ENCODE peak calls at places on chromosome 9, in four cellular contexts. Q is mesendoderm, U is H9, X is IMR-90. Z is an unnamed sample.

GRCh38 chr9:131398204-131398603 is 4.3 kb downstream of the PRRC2B start:
- DNase-seq in Q (no peak), U (no peak), X (no peak), Z (no peak)

GRCh38 chr9:120818595-120818994 is 24.1 kb downstream of the PSMD5 start:
- DNase-seq in Q (no peak), U (no peak), X (no peak), Z (no peak)

GRCh38 chr9:129036923-129037766 is 719 bp downstream of the MIGA2 start:
- DNase-seq in Q (no peak), U (no peak), X (no peak), Z (no peak)

GRCh38 chr9:131366745-131367401 is 27.0 kb upstream of the PRRC2B start:
- DNase-seq in Q (peak), U (peak), X (peak), Z (no peak)

GRCh38 chr9:120376101-120376500 is 203.9 kb downstream of the CDK5RAP2 start:
- DNase-seq in Q (no peak), U (no peak), X (no peak), Z (no peak)

GRCh38 chr9:114894801-114895433 is 35.5 kb downstream of the TNFSF8 start:
- DNase-seq in Q (peak), U (peak), X (peak), Z (peak)

GRCh38 chr9:124320062-124320973 is 62.6 kb downstream of the NEK6 start:
- DNase-seq in Q (peak), U (peak), X (peak), Z (peak)

GRCh38 chr9:105887679-105888078 is 193.3 kb downstream of the TMEM38B start:
- DNase-seq in Q (no peak), U (no peak), X (no peak), Z (no peak)

GRCh38 chr9:93501406-93501805 is 48.0 kb upstream of the FAM120AOS start:
- DNase-seq in Q (no peak), U (no peak), X (no peak), Z (no peak)

GRCh38 chr9:106920091-106920490 is 57.1 kb downstream of the ZNF462 start:
- DNase-seq in Q (no peak), U (no peak), X (no peak), Z (no peak)

GRCh38 chr9:113164536-113165300 is 13.9 kb downstream of the SLC31A2 start:
- DNase-seq in Q (peak), U (no peak), X (peak), Z (no peak)

GRCh38 chr9:82570226-82570625 is 492.7 kb downstream of the RASEF start:
- DNase-seq in Q (no peak), U (no peak), X (peak), Z (no peak)

GRCh38 chr9:120715331-120715924 is 1.2 kb upstream of the MEGF9 start:
- DNase-seq in Q (peak), U (peak), X (peak), Z (peak)

GRCh38 chr9:113523421-113524141 is 60.1 kb downstream of the RGS3 start:
- DNase-seq in Q (no peak), U (no peak), X (no peak), Z (no peak)

GRCh38 chr9:115649991-115650472 is 503.6 kb upstream of the PAPPA start:
- DNase-seq in Q (no peak), U (no peak), X (peak), Z (no peak)

GRCh38 chr9:136565075-136565721 is 19.4 kb upstream of the NOTCH1 start:
- DNase-seq in Q (no peak), U (no peak), X (no peak), Z (no peak)

GRCh38 chr9:136695955-136696354 is 8.7 kb upstream of the AGPAT2 start:
- DNase-seq in Q (no peak), U (no peak), X (no peak), Z (no peak)

GRCh38 chr9:114995681-114996221 is 65.4 kb upstream of the TNFSF8 start:
- DNase-seq in Q (no peak), U (no peak), X (no peak), Z (no peak)

GRCh38 chr9:133892193-133892920 is 99.8 kb downstream of the VAV2 start:
- DNase-seq in Q (no peak), U (no peak), X (no peak), Z (peak)

GRCh38 chr9:76733096-76733495 is 31.1 kb upstream of the PCA3 start:
- DNase-seq in Q (no peak), U (no peak), X (no peak), Z (no peak)

GRCh38 chr9:130129425-130130061 is 42.7 kb upstream of the NCS1 start:
- DNase-seq in Q (no peak), U (no peak), X (peak), Z (no peak)

GRCh38 chr9:137969008-137969407 is 91.4 kb downstream of the CACNA1B start:
- DNase-seq in Q (no peak), U (no peak), X (no peak), Z (no peak)

GRCh38 chr9:5851445-5851844 is 18.5 kb upstream of the ERMP1 start:
- DNase-seq in Q (no peak), U (no peak), X (peak), Z (no peak)

GRCh38 chr9:113564804-113565237 is 101.3 kb downstream of the RGS3 start:
- DNase-seq in Q (peak), U (peak), X (peak), Z (no peak)

GRCh38 chr9:24090566-24090965 is 264.5 kb upstream of the ELAVL2 start:
- DNase-seq in Q (peak), U (no peak), X (no peak), Z (no peak)

GRCh38 chr9:92790542-92791527 is 26.2 kb upstream of the BICD2 start:
- DNase-seq in Q (peak), U (peak), X (peak), Z (no peak)

GRCh38 chr9:1184146-1184545 is 134.0 kb downstream of the DMRT2 start:
- DNase-seq in Q (no peak), U (no peak), X (no peak), Z (no peak)

GRCh38 chr9:94805585-94805984 is 79.1 kb downstream of the AOPEP start:
- DNase-seq in Q (no peak), U (no peak), X (peak), Z (no peak)

GRCh38 chr9:100098887-100099721 is at the start of the genes ERP44 and INVS:
- DNase-seq in Q (peak), U (peak), X (peak), Z (peak)
- H3K56ac ChIP-seq in Q (peak), U (no peak), X (peak), Z (peak)

DNA sequence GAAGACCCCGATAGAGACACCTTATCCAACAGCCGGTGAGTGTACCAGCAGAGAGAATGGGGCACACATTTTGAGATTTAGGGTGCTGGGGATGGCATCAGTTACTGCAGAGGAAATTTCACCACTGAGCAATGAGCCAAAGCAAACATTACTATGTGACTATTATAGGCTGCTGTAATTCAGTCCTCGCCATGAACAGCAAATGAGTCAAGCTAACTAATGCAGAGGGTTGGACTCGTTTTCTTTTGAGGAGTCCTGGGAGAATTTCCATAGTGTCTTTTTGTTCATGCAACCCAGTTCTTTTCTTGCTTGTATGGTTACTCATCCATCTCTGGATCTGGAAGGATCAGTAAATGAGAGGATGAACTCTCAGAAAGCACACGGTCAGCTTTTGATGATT is 323.8 kb downstream of the PSAT1 start:
- DNase-seq in Q (no peak), U (no peak), X (peak), Z (no peak)
- H3K9ac ChIP-seq in Q (no peak), U (no peak), X (no peak), Z (no peak)

GRCh38 chr9:86829496-86830046 is 117.7 kb downstream of the GAS1 start:
- DNase-seq in Q (peak), U (no peak), X (no peak), Z (no peak)

GRCh38 chr9:86822006-86822405 is 125.3 kb downstream of the GAS1 start:
- DNase-seq in Q (no peak), U (no peak), X (no peak), Z (no peak)

GRCh38 chr9:86828631-86829030 is 118.7 kb downstream of the GAS1 start:
- DNase-seq in Q (no peak), U (no peak), X (no peak), Z (no peak)

GRCh38 chr9:86822414-86822813 is 124.9 kb downstream of the GAS1 start:
- DNase-seq in Q (no peak), U (no peak), X (no peak), Z (no peak)

DNA sequence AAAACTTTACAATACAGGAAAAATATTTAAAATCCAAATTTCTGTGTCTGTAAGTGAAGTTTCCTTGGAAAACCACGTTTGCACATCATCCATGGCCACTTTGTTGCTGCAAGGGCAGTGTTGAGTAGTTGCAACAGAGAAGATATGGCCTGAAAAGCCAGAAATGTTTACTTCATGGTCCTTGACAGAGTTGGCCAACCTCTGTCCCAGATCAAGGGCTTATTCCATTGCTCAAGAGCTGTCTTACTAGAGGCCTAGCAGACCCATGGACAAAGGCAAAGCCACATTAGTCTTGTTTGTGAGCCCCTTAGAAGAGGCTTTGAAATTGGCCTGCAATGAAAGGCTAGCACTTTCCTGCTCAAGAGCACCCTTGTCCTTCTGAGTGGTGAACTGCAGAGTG is 119.4 kb downstream of the GAS1 start:
- DNase-seq in Q (peak), U (no peak), X (no peak), Z (no peak)
- H3K56ac ChIP-seq in Q (no peak), U (no peak), X (no peak), Z (no peak)

GRCh38 chr9:20078246-20078645 is 289.4 kb upstream of the SLC24A2 start:
- DNase-seq in Q (no peak), U (no peak), X (no peak), Z (no peak)
- H3K9ac ChIP-seq in Q (no peak), U (no peak), X (no peak), Z (no peak)

GRCh38 chr9:96100385-96100978 is 201.5 kb downstream of the HSD17B3 start:
- DNase-seq in Q (peak), U (no peak), X (no peak), Z (no peak)
- H3K56ac ChIP-seq in Q (peak), U (no peak), X (no peak), Z (no peak)

Z was measured in H1.